ENCODE peak calls at places on chromosomes 3 and 15, in four cellular contexts. A is K562, J is HepG2, V is GM12878. Q is an unnamed sample.

GRCh38 chr3:5057217-5057616 is 64.9 kb upstream of the ARL8B start:
- DNase-seq in V (no peak), J (no peak), A (no peak), Q (peak; percentile 3)

GRCh38 chr3:47283193-47283537 is 421 bp downstream of the KLHL18 start:
- DNase-seq in J (no peak), A (no peak), V (no peak), Q (no peak)

GRCh38 chr15:75227663-75228280 is 26.1 kb downstream of the C15orf39 start:
- DNase-seq in V (no peak), A (no peak), J (no peak), Q (no peak)

GRCh38 chr3:54176106-54176505 is 53.8 kb downstream of the CACNA2D3 start:
- DNase-seq in V (no peak), J (no peak), A (no peak), Q (no peak)

GRCh38 chr3:72230774-72231379 is 445.9 kb upstream of the PROK2 start:
- DNase-seq in V (no peak), A (no peak), J (no peak), Q (no peak)

GRCh38 chr3:13017361-13018038 is 55.7 kb downstream of the IQSEC1 start:
- DNase-seq in A (no peak), V (no peak), J (no peak), Q (no peak)

GRCh38 chr3:69914395-69914794 is 85.1 kb upstream of the SAMMSON start:
- DNase-seq in V (no peak), J (no peak), A (no peak), Q (peak; percentile 12)

GRCh38 chr3:69915726-69916125 is 83.8 kb upstream of the SAMMSON start:
- DNase-seq in V (no peak), J (no peak), A (no peak), Q (no peak)

GRCh38 chr3:40120816-40121215 is 188.7 kb upstream of the EIF1B start:
- DNase-seq in J (no peak), A (no peak), V (no peak), Q (no peak)

GRCh38 chr15:20368974-20369373 is 172.6 kb downstream of the GOLGA6L6 start:
- DNase-seq in A (no peak), V (no peak), J (no peak), Q (no peak)

GRCh38 chr3:186417791-186418190 is 55.8 kb upstream of the DGKG start:
- DNase-seq in J (no peak), A (no peak), V (no peak), Q (no peak)

GRCh38 chr3:72338942-72339749 is 509.1 kb downstream of the SHQ1 start:
- DNase-seq in A (peak; percentile 84), J (peak; percentile 41), V (peak; percentile 15), Q (no peak)

GRCh38 chr15:88218557-88219214 is 37.9 kb downstream of the NTRK3 start:
- DNase-seq in J (no peak), V (no peak), A (no peak), Q (no peak)

GRCh38 chr3:47377186-47377585 is 3.6 kb upstream of the PTPN23 start:
- DNase-seq in J (no peak), A (peak; percentile 14), V (no peak), Q (no peak)

GRCh38 chr15:57356636-57357035 is 19.7 kb upstream of the CGNL1 start:
- DNase-seq in A (no peak), V (no peak), J (peak; percentile 38), Q (no peak)

GRCh38 chr3:74623261-74623836 is 8.9 kb upstream of the CNTN3 start:
- DNase-seq in J (no peak), A (no peak), V (no peak), Q (no peak)

GRCh38 chr15:57485869-57486268 is 105.8 kb upstream of the MYZAP start:
- DNase-seq in V (no peak), J (peak; percentile 81), A (no peak), Q (no peak)

GRCh38 chr15:84398763-84399701 is 163.5 kb downstream of the GOLGA6L4 start:
- DNase-seq in V (no peak), A (no peak), J (no peak), Q (no peak)
- TF ChIP-seq SP1 in V (no peak), A (no peak), J (no peak), Q (no peak)

DNA sequence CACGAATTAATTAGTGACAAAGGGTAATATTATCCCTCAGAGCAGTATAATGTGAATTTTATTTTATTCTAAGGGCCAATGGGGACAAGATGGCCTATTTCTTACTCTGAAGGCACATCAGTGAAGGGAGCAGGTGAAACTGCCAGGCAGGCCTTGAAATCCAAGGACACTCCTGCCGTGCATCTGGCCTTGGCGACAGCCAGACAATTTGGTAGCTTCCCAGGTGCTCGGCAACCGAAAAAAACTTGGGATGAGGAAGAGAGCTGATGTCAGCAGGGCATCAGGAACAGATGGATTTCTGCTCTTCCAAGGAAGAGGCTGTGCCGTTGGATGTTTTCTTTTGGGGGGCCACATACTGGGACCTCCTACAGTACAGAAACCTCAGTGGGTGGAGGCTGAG is 83.2 kb upstream of the ADAMTSL3 start:
- DNase-seq in V (no peak), J (no peak), A (no peak), Q (no peak)
- TF ChIP-seq FOXM1 in V (no peak), J (no peak), A (no peak), Q (no peak)

DNA sequence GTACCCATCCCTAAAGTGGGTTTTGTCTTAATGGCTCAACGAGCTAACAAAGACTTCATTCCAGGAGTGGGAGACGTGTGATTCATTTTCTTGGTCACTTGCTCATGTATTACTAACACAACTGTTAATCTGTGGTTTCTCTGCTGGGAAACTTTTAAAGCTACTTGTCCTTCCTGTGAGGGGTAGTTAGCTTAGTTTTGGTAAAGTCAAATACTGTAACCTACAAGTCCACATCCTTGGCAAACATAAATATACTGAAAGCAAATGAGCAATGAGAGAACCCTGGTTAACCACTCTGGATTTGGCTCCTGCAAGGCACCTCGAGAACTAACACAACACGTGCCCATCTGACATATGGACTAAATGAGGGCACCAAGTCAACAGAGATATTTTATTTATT is 19.9 kb downstream of the NOX5 start:
- DNase-seq in J (no peak), V (no peak), A (no peak), Q (no peak)
- TF ChIP-seq TARDBP in J (no peak), V (no peak), A (no peak), Q (no peak)

GRCh38 chr15:89448825-89449224 is 47.6 kb downstream of the RHCG start:
- DNase-seq in J (no peak), A (no peak), V (no peak), Q (no peak)
- TF ChIP-seq SP1 in J (no peak), A (no peak), V (no peak), Q (no peak)

DNA sequence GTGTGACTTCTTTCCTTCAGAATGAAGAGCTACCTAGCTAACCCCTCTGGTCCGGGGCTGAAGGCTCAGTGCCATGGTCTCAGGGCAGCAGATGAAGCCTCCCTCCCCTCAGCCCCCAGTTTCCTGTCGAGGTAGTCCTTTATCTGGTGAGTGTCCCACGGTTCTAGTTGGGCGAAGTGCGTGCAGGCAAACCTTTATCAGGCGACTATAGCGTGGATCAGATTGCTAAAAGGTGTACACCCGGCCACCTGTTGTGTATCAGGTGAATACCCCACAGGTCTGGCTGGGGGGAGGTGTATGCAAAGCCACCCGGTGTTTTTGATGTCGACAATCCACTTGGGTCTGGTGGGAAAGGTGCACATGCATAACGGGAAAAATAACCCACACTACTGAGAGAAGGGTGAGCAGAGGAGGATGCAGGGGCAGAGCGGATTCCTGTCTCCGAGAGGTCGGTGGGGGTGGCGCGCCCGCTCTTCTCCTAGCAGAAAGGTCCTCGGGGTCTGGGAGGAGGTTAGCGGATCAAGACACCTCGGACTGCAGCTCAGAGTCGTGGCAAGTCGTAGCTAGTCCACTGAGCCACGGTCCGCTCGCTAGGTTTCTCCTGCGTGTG is 529 bp downstream of the SLC12A6 start:
- DNase-seq in V (no peak), A (no peak), J (no peak), Q (no peak)
- TF ChIP-seq FOXM1 in V (no peak), A (no peak), J (no peak), Q (no peak)